ENCODE peak calls at places on chromosome 7, in five cellular contexts. D is stimulated activated CD4-positive, alpha-beta T cell treated with anti-CD3 and anti-CD28 coated beads, TNF-alpha, amount 100 ng/mL, for 48 hours; N is posterior vena cava; W is stimulated activated CD8-positive, alpha-beta memory T cell treated with anti-CD3 and anti-CD28 coated beads, Interleukin-2, amount 100 ng/mL, for 48 hours; B is CD4-positive, alpha-beta T cell. O is an unnamed sample.

GRCh38 chr7:25143763-25144162 is 18.7 kb upstream of the CYCS start:
- DNase-seq in D (no peak), N (no peak), W (no peak), B (no peak), O (no peak)

GRCh38 chr7:53789741-53790140 is 752.4 kb upstream of the VSTM2A start:
- DNase-seq in D (no peak), N (no peak), W (no peak), B (no peak), O (no peak)

GRCh38 chr7:128247640-128248194 is 6.6 kb downstream of the LEP start:
- DNase-seq in D (no peak), N (no peak), W (no peak), B (no peak), O (no peak)

GRCh38 chr7:82442492-82443043 is 1.0 kb downstream of the CACNA2D1 start:
- DNase-seq in D (no peak), N (no peak), W (no peak), B (no peak), O (peak; percentile 72)

GRCh38 chr7:24336461-24336860 is 52.5 kb downstream of the NPY start:
- DNase-seq in D (no peak), N (no peak), W (no peak), B (no peak), O (no peak)

GRCh38 chr7:75623390-75624133 is 115.2 kb downstream of the HIP1 start:
- DNase-seq in D (no peak), N (no peak), W (no peak), B (no peak), O (no peak)

GRCh38 chr7:122887848-122888247 is 1.6 kb upstream of the CADPS2 start:
- DNase-seq in D (no peak), N (no peak), W (no peak), B (no peak), O (no peak)

GRCh38 chr7:27150568-27151340 is 1.6 kb downstream of the HOXA3 start:
- DNase-seq in D (peak; percentile 52), N (peak; percentile 93), W (peak; percentile 47), B (peak; percentile 31), O (peak; percentile 88)

GRCh38 chr7:73901823-73902597 is 41.1 kb downstream of the TMEM270 start:
- DNase-seq in D (no peak), N (peak; percentile 81), W (no peak), B (no peak), O (no peak)

GRCh38 chr7:144824360-144824759 is 11.5 kb downstream of the TPK1 start:
- DNase-seq in D (no peak), N (no peak), W (no peak), B (no peak), O (no peak)

O was measured in C1 segment of cervical spinal cord.